ENCODE peak calls at places on chromosomes 2 and 18, in nine cellular contexts. One of them, this sample, is unnamed.

GRCh38 chr2:38591152-38591551 is 11.6 kb downstream of the HNRNPLL start:
- DNase-seq in NCI-H82: no peak
- DNase-seq in NCI-H460: no peak
- DNase-seq in stimulated activated CD4-positive, alpha-beta T cell treated with anti-CD3 and anti-CD28 coated beads, Interleukin-1b, Interleukin-23, amount 100 ng/mL, for 1 hour: no peak
- DNase-seq in GM12865: no peak
- DNase-seq in Ammon's horn: no peak
- DNase-seq in upper lobe of left lung: no peak
- DNase-seq in foreskin keratinocyte: no peak
- DNase-seq in activated T-cell treated with anti-CD3 and anti-CD28 coated beads for 1 hour: no peak
- DNase-seq in this sample: no peak

GRCh38 chr2:223815186-223815883 is 22.0 kb downstream of the AP1S3 start:
- DNase-seq in NCI-H82: no peak
- DNase-seq in NCI-H460: peak; percentile 55
- DNase-seq in stimulated activated CD4-positive, alpha-beta T cell treated with anti-CD3 and anti-CD28 coated beads, Interleukin-1b, Interleukin-23, amount 100 ng/mL, for 1 hour: no peak
- DNase-seq in GM12865: no peak
- DNase-seq in Ammon's horn: no peak
- DNase-seq in upper lobe of left lung: no peak
- DNase-seq in foreskin keratinocyte: peak; percentile 96
- DNase-seq in activated T-cell treated with anti-CD3 and anti-CD28 coated beads for 1 hour: no peak
- DNase-seq in this sample: no peak

GRCh38 chr2:97738236-97739019 is 25.1 kb downstream of the ZAP70 start:
- DNase-seq in NCI-H82: no peak
- DNase-seq in NCI-H460: no peak
- DNase-seq in stimulated activated CD4-positive, alpha-beta T cell treated with anti-CD3 and anti-CD28 coated beads, Interleukin-1b, Interleukin-23, amount 100 ng/mL, for 1 hour: no peak
- DNase-seq in GM12865: no peak
- DNase-seq in Ammon's horn: no peak
- DNase-seq in upper lobe of left lung: peak; percentile 19
- DNase-seq in foreskin keratinocyte: no peak
- DNase-seq in activated T-cell treated with anti-CD3 and anti-CD28 coated beads for 1 hour: no peak
- DNase-seq in this sample: no peak

GRCh38 chr2:178473931-178474330 is 4.5 kb downstream of the FKBP7 start:
- DNase-seq in NCI-H82: no peak
- DNase-seq in NCI-H460: no peak
- DNase-seq in stimulated activated CD4-positive, alpha-beta T cell treated with anti-CD3 and anti-CD28 coated beads, Interleukin-1b, Interleukin-23, amount 100 ng/mL, for 1 hour: no peak
- DNase-seq in GM12865: no peak
- DNase-seq in Ammon's horn: no peak
- DNase-seq in upper lobe of left lung: no peak
- DNase-seq in foreskin keratinocyte: no peak
- DNase-seq in activated T-cell treated with anti-CD3 and anti-CD28 coated beads for 1 hour: no peak
- DNase-seq in this sample: no peak

GRCh38 chr2:150619607-150620330 is 132.3 kb upstream of the RND3 start:
- DNase-seq in NCI-H82: no peak
- DNase-seq in NCI-H460: no peak
- DNase-seq in stimulated activated CD4-positive, alpha-beta T cell treated with anti-CD3 and anti-CD28 coated beads, Interleukin-1b, Interleukin-23, amount 100 ng/mL, for 1 hour: no peak
- DNase-seq in GM12865: no peak
- DNase-seq in Ammon's horn: no peak
- DNase-seq in upper lobe of left lung: no peak
- DNase-seq in foreskin keratinocyte: peak; percentile 59
- DNase-seq in activated T-cell treated with anti-CD3 and anti-CD28 coated beads for 1 hour: no peak
- DNase-seq in this sample: no peak

GRCh38 chr2:238285653-238286082 is 2.7 kb downstream of the PER2 start:
- DNase-seq in NCI-H82: no peak
- DNase-seq in NCI-H460: peak; percentile 75
- DNase-seq in stimulated activated CD4-positive, alpha-beta T cell treated with anti-CD3 and anti-CD28 coated beads, Interleukin-1b, Interleukin-23, amount 100 ng/mL, for 1 hour: no peak
- DNase-seq in GM12865: no peak
- DNase-seq in Ammon's horn: peak; percentile 73
- DNase-seq in upper lobe of left lung: peak; percentile 56
- DNase-seq in foreskin keratinocyte: peak; percentile 85
- DNase-seq in activated T-cell treated with anti-CD3 and anti-CD28 coated beads for 1 hour: no peak
- DNase-seq in this sample: no peak

GRCh38 chr2:64629875-64630274 is 23.8 kb downstream of the SERTAD2 start:
- DNase-seq in NCI-H82: no peak
- DNase-seq in NCI-H460: no peak
- DNase-seq in stimulated activated CD4-positive, alpha-beta T cell treated with anti-CD3 and anti-CD28 coated beads, Interleukin-1b, Interleukin-23, amount 100 ng/mL, for 1 hour: no peak
- DNase-seq in GM12865: no peak
- DNase-seq in Ammon's horn: no peak
- DNase-seq in upper lobe of left lung: no peak
- DNase-seq in foreskin keratinocyte: no peak
- DNase-seq in activated T-cell treated with anti-CD3 and anti-CD28 coated beads for 1 hour: no peak
- DNase-seq in this sample: no peak

GRCh38 chr2:172342611-172343010 is 84.8 kb upstream of the ITGA6 start:
- DNase-seq in NCI-H82: no peak
- DNase-seq in NCI-H460: no peak
- DNase-seq in stimulated activated CD4-positive, alpha-beta T cell treated with anti-CD3 and anti-CD28 coated beads, Interleukin-1b, Interleukin-23, amount 100 ng/mL, for 1 hour: no peak
- DNase-seq in GM12865: no peak
- DNase-seq in Ammon's horn: no peak
- DNase-seq in upper lobe of left lung: no peak
- DNase-seq in foreskin keratinocyte: no peak
- DNase-seq in activated T-cell treated with anti-CD3 and anti-CD28 coated beads for 1 hour: no peak
- DNase-seq in this sample: no peak

GRCh38 chr2:99841749-99842148 is 300.6 kb downstream of the AFF3 start:
- DNase-seq in NCI-H82: no peak
- DNase-seq in NCI-H460: no peak
- DNase-seq in stimulated activated CD4-positive, alpha-beta T cell treated with anti-CD3 and anti-CD28 coated beads, Interleukin-1b, Interleukin-23, amount 100 ng/mL, for 1 hour: no peak
- DNase-seq in GM12865: no peak
- DNase-seq in Ammon's horn: no peak
- DNase-seq in upper lobe of left lung: no peak
- DNase-seq in foreskin keratinocyte: no peak
- DNase-seq in activated T-cell treated with anti-CD3 and anti-CD28 coated beads for 1 hour: no peak
- DNase-seq in this sample: no peak

GRCh38 chr18:26457195-26457594 is 91.2 kb downstream of the KCTD1 start:
- DNase-seq in NCI-H82: no peak
- DNase-seq in NCI-H460: no peak
- DNase-seq in stimulated activated CD4-positive, alpha-beta T cell treated with anti-CD3 and anti-CD28 coated beads, Interleukin-1b, Interleukin-23, amount 100 ng/mL, for 1 hour: no peak
- DNase-seq in GM12865: no peak
- DNase-seq in Ammon's horn: no peak
- DNase-seq in upper lobe of left lung: no peak
- DNase-seq in foreskin keratinocyte: no peak
- DNase-seq in activated T-cell treated with anti-CD3 and anti-CD28 coated beads for 1 hour: no peak
- DNase-seq in this sample: no peak

GRCh38 chr18:8811115-8811514 is 105.8 kb downstream of the MTCL1 start:
- DNase-seq in NCI-H82: no peak
- DNase-seq in NCI-H460: no peak
- DNase-seq in stimulated activated CD4-positive, alpha-beta T cell treated with anti-CD3 and anti-CD28 coated beads, Interleukin-1b, Interleukin-23, amount 100 ng/mL, for 1 hour: no peak
- DNase-seq in GM12865: no peak
- DNase-seq in Ammon's horn: no peak
- DNase-seq in upper lobe of left lung: no peak
- DNase-seq in foreskin keratinocyte: peak; percentile 34
- DNase-seq in activated T-cell treated with anti-CD3 and anti-CD28 coated beads for 1 hour: no peak
- DNase-seq in this sample: no peak

GRCh38 chr2:113007250-113007649 is 2.0 kb downstream of the IL36A start:
- DNase-seq in NCI-H82: no peak
- DNase-seq in NCI-H460: no peak
- DNase-seq in stimulated activated CD4-positive, alpha-beta T cell treated with anti-CD3 and anti-CD28 coated beads, Interleukin-1b, Interleukin-23, amount 100 ng/mL, for 1 hour: no peak
- DNase-seq in GM12865: no peak
- DNase-seq in Ammon's horn: no peak
- DNase-seq in upper lobe of left lung: no peak
- DNase-seq in foreskin keratinocyte: no peak
- DNase-seq in activated T-cell treated with anti-CD3 and anti-CD28 coated beads for 1 hour: no peak
- DNase-seq in this sample: no peak

GRCh38 chr2:235841863-235842262 is 326.3 kb downstream of the GBX2 start:
- DNase-seq in NCI-H82: no peak
- DNase-seq in NCI-H460: no peak
- DNase-seq in stimulated activated CD4-positive, alpha-beta T cell treated with anti-CD3 and anti-CD28 coated beads, Interleukin-1b, Interleukin-23, amount 100 ng/mL, for 1 hour: no peak
- DNase-seq in GM12865: no peak
- DNase-seq in Ammon's horn: no peak
- DNase-seq in upper lobe of left lung: no peak
- DNase-seq in foreskin keratinocyte: no peak
- DNase-seq in activated T-cell treated with anti-CD3 and anti-CD28 coated beads for 1 hour: no peak
- DNase-seq in this sample: no peak

GRCh38 chr2:177265386-177265690 is 811 bp upstream of the NFE2L2 start:
- DNase-seq in NCI-H82: peak; percentile 84
- DNase-seq in NCI-H460: no peak
- DNase-seq in stimulated activated CD4-positive, alpha-beta T cell treated with anti-CD3 and anti-CD28 coated beads, Interleukin-1b, Interleukin-23, amount 100 ng/mL, for 1 hour: peak; percentile 17
- DNase-seq in GM12865: no peak
- DNase-seq in Ammon's horn: peak; percentile 87
- DNase-seq in upper lobe of left lung: no peak
- DNase-seq in foreskin keratinocyte: no peak
- DNase-seq in activated T-cell treated with anti-CD3 and anti-CD28 coated beads for 1 hour: no peak
- DNase-seq in this sample: peak; percentile 49

GRCh38 chr2:178764097-178764496 is 43.1 kb downstream of the TTN start:
- DNase-seq in NCI-H82: no peak
- DNase-seq in NCI-H460: no peak
- DNase-seq in stimulated activated CD4-positive, alpha-beta T cell treated with anti-CD3 and anti-CD28 coated beads, Interleukin-1b, Interleukin-23, amount 100 ng/mL, for 1 hour: no peak
- DNase-seq in GM12865: no peak
- DNase-seq in Ammon's horn: no peak
- DNase-seq in upper lobe of left lung: no peak
- DNase-seq in foreskin keratinocyte: no peak
- DNase-seq in activated T-cell treated with anti-CD3 and anti-CD28 coated beads for 1 hour: no peak
- DNase-seq in this sample: no peak

GRCh38 chr18:60047556-60047955 is 147.8 kb downstream of the PMAIP1 start:
- DNase-seq in NCI-H82: no peak
- DNase-seq in NCI-H460: no peak
- DNase-seq in stimulated activated CD4-positive, alpha-beta T cell treated with anti-CD3 and anti-CD28 coated beads, Interleukin-1b, Interleukin-23, amount 100 ng/mL, for 1 hour: no peak
- DNase-seq in GM12865: no peak
- DNase-seq in Ammon's horn: no peak
- DNase-seq in upper lobe of left lung: no peak
- DNase-seq in foreskin keratinocyte: no peak
- DNase-seq in activated T-cell treated with anti-CD3 and anti-CD28 coated beads for 1 hour: no peak
- DNase-seq in this sample: no peak

GRCh38 chr2:223148516-223148915 is 96.5 kb downstream of the KCNE4 start:
- DNase-seq in NCI-H82: no peak
- DNase-seq in NCI-H460: no peak
- DNase-seq in stimulated activated CD4-positive, alpha-beta T cell treated with anti-CD3 and anti-CD28 coated beads, Interleukin-1b, Interleukin-23, amount 100 ng/mL, for 1 hour: no peak
- DNase-seq in GM12865: no peak
- DNase-seq in Ammon's horn: no peak
- DNase-seq in upper lobe of left lung: no peak
- DNase-seq in foreskin keratinocyte: no peak
- DNase-seq in activated T-cell treated with anti-CD3 and anti-CD28 coated beads for 1 hour: no peak
- DNase-seq in this sample: no peak

GRCh38 chr2:42244520-42244919 is 75.4 kb downstream of the EML4 start:
- DNase-seq in NCI-H82: no peak
- DNase-seq in NCI-H460: no peak
- DNase-seq in stimulated activated CD4-positive, alpha-beta T cell treated with anti-CD3 and anti-CD28 coated beads, Interleukin-1b, Interleukin-23, amount 100 ng/mL, for 1 hour: no peak
- DNase-seq in GM12865: no peak
- DNase-seq in Ammon's horn: no peak
- DNase-seq in upper lobe of left lung: no peak
- DNase-seq in foreskin keratinocyte: no peak
- DNase-seq in activated T-cell treated with anti-CD3 and anti-CD28 coated beads for 1 hour: no peak
- DNase-seq in this sample: no peak